ENCODE peak calls at places on chromosomes 4 and X, in five cellular contexts. W is A673, D is cardiac fibroblast, G is AG09309, J is heart left ventricle. S is an unnamed sample.

GRCh38 chr4:88792268-88792781 is 94.7 kb upstream of the NAP1L5 start:
- DNase-seq in W (no peak), D (peak), G (peak), J (no peak), S (no peak)

GRCh38 chr4:183746305-183747229 is 87.5 kb downstream of the TRAPPC11 start:
- DNase-seq in W (no peak), D (no peak), G (peak), J (no peak), S (no peak)

GRCh38 chrX:9308426-9308825 is 156.4 kb upstream of the TBL1X start:
- DNase-seq in W (no peak), D (no peak), G (no peak), J (no peak), S (no peak)

GRCh38 chr4:83189631-83190136 is 75.2 kb upstream of the PLAC8 start:
- DNase-seq in W (no peak), D (no peak), G (no peak), J (no peak), S (no peak)

GRCh38 chr4:158186815-158187214 is 14.0 kb upstream of the GASK1B start:
- DNase-seq in W (no peak), D (no peak), G (no peak), J (no peak), S (no peak)

GRCh38 chrX:22105231-22105630 is 73.1 kb downstream of the PHEX start:
- DNase-seq in W (peak), D (peak), G (no peak), J (no peak), S (no peak)

GRCh38 chr4:2886622-2887021 is 43.0 kb downstream of the ADD1 start:
- DNase-seq in W (no peak), D (no peak), G (no peak), J (no peak), S (no peak)

GRCh38 chr4:113636877-113637276 is 124.7 kb downstream of the CAMK2D start:
- DNase-seq in W (no peak), D (peak), G (no peak), J (no peak), S (peak)

GRCh38 chr4:182188622-182189021 is 54.6 kb upstream of the TENM3 start:
- DNase-seq in W (no peak), D (peak), G (no peak), J (no peak), S (no peak)

GRCh38 chr4:165814256-165815010 is 58.6 kb upstream of the TLL1 start:
- DNase-seq in W (peak), D (peak), G (no peak), J (no peak), S (no peak)

GRCh38 chr4:177371452-177371851 is 61.8 kb downstream of the NEIL3 start:
- DNase-seq in W (no peak), D (no peak), G (no peak), J (no peak), S (no peak)

GRCh38 chrX:48492293-48492910 is 16.4 kb upstream of the PORCN start:
- DNase-seq in W (no peak), D (peak), G (no peak), J (no peak), S (peak)

GRCh38 chrX:131827935-131828334 is 195.2 kb upstream of the STK26 start:
- DNase-seq in W (peak), D (peak), G (no peak), J (no peak), S (peak)

GRCh38 chrX:131831185-131831520 is 191.9 kb upstream of the STK26 start:
- DNase-seq in W (no peak), D (no peak), G (no peak), J (no peak), S (no peak)

GRCh38 chrX:131826572-131826971 is 196.5 kb upstream of the STK26 start:
- DNase-seq in W (no peak), D (no peak), G (no peak), J (no peak), S (no peak)

GRCh38 chrX:131830400-131831184 is 192.5 kb upstream of the STK26 start:
- DNase-seq in W (peak), D (peak), G (peak), J (peak), S (peak)

GRCh38 chrX:131828482-131828881 is 194.6 kb upstream of the STK26 start:
- DNase-seq in W (no peak), D (no peak), G (no peak), J (no peak), S (peak)
- H3K4me3 ChIP-seq in W (peak), D (peak), G (no peak), J (no peak), S (peak)

GRCh38 chrX:142089193-142089592 is 115.9 kb downstream of the MAGEC2 start:
- DNase-seq in W (no peak), D (peak), G (no peak), J (no peak), S (peak)
- TF ChIP-seq CTCF in W (peak), D (peak), G (no peak), J (no peak), S (peak)

DNA sequence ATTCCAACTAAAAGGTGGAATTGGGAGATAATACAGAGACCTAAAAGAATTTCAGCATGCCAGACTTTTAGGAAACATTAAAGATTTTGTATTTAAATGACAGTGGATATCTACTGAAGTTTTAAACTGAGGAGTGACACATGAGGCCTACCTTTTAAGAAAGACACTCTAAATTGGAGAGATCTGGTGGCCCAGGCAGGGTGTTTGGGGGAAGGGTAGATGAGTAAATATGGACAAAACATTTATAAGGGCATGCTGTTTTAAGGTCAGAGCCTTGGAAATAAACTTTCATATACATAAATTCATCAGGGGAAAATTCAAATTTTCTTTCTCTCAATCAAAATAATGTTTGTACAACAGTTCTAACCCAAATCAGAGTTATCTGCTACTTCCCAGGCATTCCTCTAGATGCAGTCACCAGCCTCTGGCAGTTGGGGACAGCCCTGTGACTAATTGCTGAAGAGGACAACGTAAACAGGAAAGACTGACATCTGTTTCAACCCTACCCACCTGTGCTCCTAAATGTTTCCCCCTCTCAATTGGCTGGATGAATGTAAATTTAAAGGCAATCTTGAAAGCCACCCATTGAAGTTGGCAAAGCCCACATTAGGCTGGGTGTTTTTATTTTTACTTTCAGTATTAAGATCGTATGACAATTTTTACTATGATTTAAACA is 1646.9 kb upstream of the ADGRL3 start:
- DNase-seq in W (no peak), D (peak), G (no peak), J (no peak), S (peak)
- H3K4me3 ChIP-seq in W (no peak), D (peak), G (no peak), J (peak), S (no peak)

DNA sequence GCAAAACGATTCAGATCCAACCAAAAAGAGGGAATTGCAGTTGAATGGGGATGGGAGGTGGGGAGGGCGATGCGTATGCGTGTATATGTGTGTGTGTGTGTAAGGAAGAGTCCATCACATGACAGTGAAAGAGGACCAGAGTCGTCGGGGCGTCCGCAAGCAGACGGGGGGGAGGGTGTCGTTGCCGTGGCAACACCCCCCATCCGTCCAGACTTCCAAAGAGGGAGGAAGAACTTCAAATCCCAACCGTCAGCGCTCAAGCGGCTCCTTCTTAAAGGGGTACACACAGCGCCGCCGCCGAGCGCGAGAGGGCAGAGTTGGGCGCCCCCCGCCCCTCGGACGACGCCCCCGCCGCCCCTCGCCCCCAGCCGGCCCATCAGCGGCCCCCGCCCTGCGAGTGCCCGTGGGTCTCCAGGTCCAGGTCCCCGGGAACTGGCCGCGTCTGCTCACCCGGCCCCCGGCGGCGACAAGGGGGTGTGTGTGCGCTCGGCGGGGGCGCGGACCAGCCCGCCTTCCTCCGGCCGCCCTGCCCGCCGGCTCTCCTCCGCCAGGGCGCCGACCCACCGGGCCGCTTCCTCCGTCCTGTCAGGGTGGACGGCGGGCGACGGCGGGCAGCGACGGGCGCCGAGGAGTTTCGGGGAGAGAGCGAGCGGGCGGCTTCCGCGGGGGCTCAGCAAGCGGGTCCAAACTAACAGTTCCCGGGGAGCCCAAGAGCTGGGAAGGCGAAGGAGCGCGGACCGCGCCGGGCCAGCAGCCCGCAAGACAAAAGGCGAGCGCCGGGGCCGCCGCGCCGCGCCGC is 685 bp downstream of the LCORL start:
- DNase-seq in W (peak), D (peak), G (peak), J (peak), S (peak)
- TF ChIP-seq CTCF in W (no peak), D (no peak), G (no peak), J (no peak), S (no peak)

DNA sequence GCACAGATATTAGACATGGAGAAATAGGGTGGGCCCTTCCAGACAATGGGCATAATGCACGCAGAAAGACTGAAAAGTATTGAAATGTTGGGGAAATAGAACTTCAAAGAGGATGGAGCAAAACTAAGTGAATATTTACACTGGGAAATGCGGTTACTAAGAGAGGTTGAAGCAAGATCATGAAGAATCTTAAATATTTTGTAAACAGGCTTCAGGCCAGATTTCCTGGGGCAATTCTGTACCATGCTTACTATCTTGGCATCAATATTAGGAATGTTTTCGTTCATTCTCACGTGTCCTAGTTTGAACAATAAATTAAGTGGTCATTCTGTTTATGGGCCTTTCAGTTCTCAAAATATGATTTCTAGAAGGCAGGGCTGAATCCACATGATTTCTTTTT is 216.3 kb downstream of the ADAMTS3 start:
- DNase-seq in W (no peak), D (peak), G (no peak), J (no peak), S (no peak)
- H3K4me3 ChIP-seq in W (no peak), D (no peak), G (no peak), J (no peak), S (no peak)

GRCh38 chr4:130747842-130748241 is 1651.9 kb downstream of the C4orf33 start:
- DNase-seq in W (peak), D (peak), G (no peak), J (no peak), S (peak)
- TF ChIP-seq CTCF in W (peak), D (peak), G (no peak), J (no peak), S (no peak)

GRCh38 chrX:101931104-101931493 is 728 bp downstream of the ZMAT1 start:
- DNase-seq in W (no peak), D (no peak), G (no peak), J (no peak), S (no peak)

GRCh38 chrX:101931494-101932248 is at the start of gene ZMAT1:
- DNase-seq in W (peak), D (peak), G (peak), J (peak), S (peak)

DNA sequence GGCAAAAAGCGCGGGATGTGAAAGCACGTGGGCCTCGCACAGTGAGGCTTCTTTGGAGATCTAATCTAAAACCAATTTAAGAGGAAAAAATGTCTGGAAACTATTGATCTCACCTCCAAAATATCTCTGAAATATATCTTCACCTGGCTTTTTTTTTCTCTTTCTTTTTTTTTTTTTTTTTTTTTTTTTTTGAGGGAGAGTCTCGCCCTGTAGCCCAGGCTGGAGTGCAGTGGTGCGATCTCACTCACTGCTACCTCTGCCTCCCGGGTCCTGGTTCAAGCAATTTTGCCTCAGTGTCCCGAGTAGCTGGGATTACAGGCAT is 383 bp upstream of the ZMAT1 start:
- DNase-seq in W (no peak), D (no peak), G (no peak), J (no peak), S (no peak)
- H3K4me3 ChIP-seq in W (no peak), D (peak), G (peak), J (peak), S (no peak)

GRCh38 chrX:12771445-12772069 is 19.7 kb upstream of the PRPS2 start:
- DNase-seq in W (peak), D (peak), G (no peak), J (peak), S (peak)
- TF ChIP-seq CTCF in W (peak), D (peak), G (peak), J (peak), S (peak)

GRCh38 chrX:19670854-19671620 is 155.7 kb upstream of the MAP3K15 start:
- DNase-seq in W (peak), D (peak), G (no peak), J (no peak), S (no peak)
- H3K4me3 ChIP-seq in W (no peak), D (peak), G (peak), J (no peak), S (no peak)

S was measured in NB4.